ENCODE peak calls at places on chromosomes 7 and 10, in ten cellular contexts. L, A, O, I, U, Z, D, P, T and R are unnamed samples.

GRCh38 chr7:99623702-99624447 is 7.1 kb downstream of the ZSCAN25 start:
- DNase-seq in L (no peak), A (no peak), O (no peak), I (no peak), U (no peak), Z (no peak), D (no peak), P (peak), T (no peak), R (peak)

GRCh38 chr10:5293691-5294550 is 70.8 kb upstream of the UCN3 start:
- DNase-seq in L (no peak), A (peak), O (no peak), I (peak), U (peak), Z (peak), D (peak), P (peak), T (peak), R (peak)

GRCh38 chr7:131555565-131556054 is 818 bp downstream of the PODXL start:
- DNase-seq in L (no peak), A (no peak), O (no peak), I (no peak), U (no peak), Z (no peak), D (no peak), P (peak), T (no peak), R (peak)

GRCh38 chr7:23405240-23405618 is 65.1 kb downstream of the IGF2BP3 start:
- DNase-seq in L (no peak), A (no peak), O (no peak), I (no peak), U (no peak), Z (no peak), D (no peak), P (no peak), T (no peak), R (no peak)

GRCh38 chr7:151736403-151736909 is 140.5 kb downstream of the PRKAG2 start:
- DNase-seq in L (peak), A (peak), O (no peak), I (no peak), U (peak), Z (peak), D (no peak), P (no peak), T (peak), R (no peak)

GRCh38 chr10:70048309-70048708 is 4.3 kb upstream of the MACROH2A2 start:
- DNase-seq in L (no peak), A (no peak), O (no peak), I (no peak), U (no peak), Z (no peak), D (no peak), P (no peak), T (no peak), R (no peak)

GRCh38 chr10:44011603-44011981 is 362.9 kb upstream of the ZNF32 start:
- DNase-seq in L (no peak), A (no peak), O (no peak), I (no peak), U (no peak), Z (no peak), D (no peak), P (no peak), T (no peak), R (no peak)

GRCh38 chr7:97576043-97576442 is 155.8 kb upstream of the TAC1 start:
- DNase-seq in L (no peak), A (no peak), O (no peak), I (no peak), U (no peak), Z (no peak), D (no peak), P (no peak), T (no peak), R (no peak)

GRCh38 chr10:22997102-22997501 is 69.2 kb downstream of the ARMC3 start:
- DNase-seq in L (peak), A (peak), O (no peak), I (no peak), U (no peak), Z (peak), D (no peak), P (no peak), T (no peak), R (no peak)

GRCh38 chr7:131606346-131607290 is 50.2 kb upstream of the PODXL start:
- DNase-seq in L (peak), A (no peak), O (no peak), I (no peak), U (no peak), Z (no peak), D (no peak), P (peak), T (peak), R (peak)

GRCh38 chr10:119595715-119596515 is 849 bp downstream of the TIAL1 start:
- DNase-seq in L (peak), A (peak), O (peak), I (no peak), U (peak), Z (peak), D (peak), P (peak), T (peak), R (peak)

GRCh38 chr10:96387151-96387550 is 28.3 kb upstream of the OPALIN start:
- DNase-seq in L (no peak), A (no peak), O (no peak), I (no peak), U (no peak), Z (no peak), D (no peak), P (no peak), T (no peak), R (no peak)

GRCh38 chr10:28331821-28332220 is 29.0 kb upstream of the MPP7 start:
- DNase-seq in L (peak), A (peak), O (no peak), I (no peak), U (no peak), Z (peak), D (no peak), P (no peak), T (no peak), R (no peak)

GRCh38 chr10:22386396-22386928 is 41.2 kb downstream of the SPAG6 start:
- DNase-seq in L (no peak), A (no peak), O (no peak), I (no peak), U (no peak), Z (no peak), D (no peak), P (peak), T (no peak), R (no peak)

GRCh38 chr7:12422449-12423320 is 19.0 kb upstream of the VWDE start:
- DNase-seq in L (no peak), A (no peak), O (no peak), I (no peak), U (no peak), Z (peak), D (no peak), P (no peak), T (no peak), R (no peak)

GRCh38 chr7:100655908-100656674 is at the start of gene ACTL6B:
- DNase-seq in L (no peak), A (peak), O (no peak), I (peak), U (peak), Z (peak), D (peak), P (peak), T (peak), R (peak)

GRCh38 chr7:111873963-111874693 is 311.8 kb upstream of the IMMP2L start:
- DNase-seq in L (peak), A (peak), O (no peak), I (no peak), U (no peak), Z (peak), D (no peak), P (no peak), T (no peak), R (no peak)

GRCh38 chr7:100801833-100802568 is 25.3 kb downstream of the EPHB4 start:
- DNase-seq in L (peak), A (peak), O (no peak), I (peak), U (peak), Z (peak), D (no peak), P (peak), T (peak), R (no peak)

GRCh38 chr10:2986341-2986933 is 80.9 kb upstream of the PFKP start:
- DNase-seq in L (no peak), A (no peak), O (peak), I (no peak), U (no peak), Z (no peak), D (no peak), P (peak), T (no peak), R (no peak)

GRCh38 chr10:23694921-23695824 is 256.3 kb downstream of the OTUD1 start:
- DNase-seq in L (no peak), A (no peak), O (no peak), I (no peak), U (no peak), Z (no peak), D (no peak), P (no peak), T (no peak), R (peak)

GRCh38 chr10:118209215-118209614 is 132.9 kb downstream of the FAM204A start:
- DNase-seq in L (no peak), A (no peak), O (no peak), I (no peak), U (no peak), Z (no peak), D (no peak), P (no peak), T (no peak), R (no peak)

DNA sequence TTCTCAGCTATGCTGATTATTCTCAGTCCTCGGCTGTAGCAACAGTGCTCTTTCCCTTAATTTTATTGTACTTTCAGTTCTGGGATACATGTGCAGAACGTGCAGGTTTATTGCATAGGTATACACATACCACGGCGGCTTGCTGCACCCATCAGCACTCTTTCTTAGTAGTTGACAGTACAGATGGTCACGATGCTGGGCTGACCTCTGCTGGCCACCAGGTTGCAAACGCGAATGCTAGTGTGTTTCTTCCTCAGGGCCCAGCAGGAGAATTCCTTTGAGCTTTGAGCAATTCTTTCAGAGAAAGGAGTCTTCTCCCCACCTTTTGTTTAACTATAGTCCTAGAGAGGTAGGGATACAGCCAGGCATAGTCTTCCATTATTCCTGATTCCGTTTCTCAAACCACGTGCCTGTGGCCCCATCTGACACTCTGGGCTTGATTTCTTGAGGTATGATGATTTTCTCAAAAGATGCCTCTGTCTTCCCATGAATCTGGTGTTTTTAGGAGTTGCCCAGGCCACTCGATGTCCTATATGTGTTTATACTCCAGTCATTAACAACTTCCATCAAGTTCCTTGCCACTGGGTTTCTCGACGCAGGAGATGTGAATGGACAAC is 48.9 kb upstream of the CDC14C start:
- DNase-seq in L (peak), A (peak), O (no peak), I (peak), U (peak), Z (peak), D (no peak), P (peak), T (peak), R (peak)
- TF ChIP-seq CTCF in L (no peak), A (peak), O (no peak), I (peak), U (peak), Z (peak), D (peak), P (peak), T (no peak), R (no peak)

GRCh38 chr7:150398108-150398964 is 19.2 kb downstream of the ZNF775 start:
- DNase-seq in L (no peak), A (no peak), O (no peak), I (no peak), U (no peak), Z (no peak), D (no peak), P (no peak), T (no peak), R (no peak)
- TF ChIP-seq CTCF in L (no peak), A (no peak), O (no peak), I (no peak), U (no peak), Z (no peak), D (no peak), P (no peak), T (no peak), R (no peak)

GRCh38 chr7:93578762-93579161 is 4.2 kb upstream of the CALCR start:
- DNase-seq in L (no peak), A (no peak), O (no peak), I (no peak), U (no peak), Z (no peak), D (no peak), P (no peak), T (no peak), R (no peak)

GRCh38 chr7:93574646-93575554 is at the start of gene CALCR:
- DNase-seq in L (no peak), A (no peak), O (no peak), I (peak), U (no peak), Z (peak), D (no peak), P (no peak), T (no peak), R (no peak)

GRCh38 chr7:93574269-93574645 is 267 bp downstream of the CALCR start:
- DNase-seq in L (no peak), A (no peak), O (no peak), I (no peak), U (no peak), Z (no peak), D (no peak), P (no peak), T (no peak), R (no peak)

DNA sequence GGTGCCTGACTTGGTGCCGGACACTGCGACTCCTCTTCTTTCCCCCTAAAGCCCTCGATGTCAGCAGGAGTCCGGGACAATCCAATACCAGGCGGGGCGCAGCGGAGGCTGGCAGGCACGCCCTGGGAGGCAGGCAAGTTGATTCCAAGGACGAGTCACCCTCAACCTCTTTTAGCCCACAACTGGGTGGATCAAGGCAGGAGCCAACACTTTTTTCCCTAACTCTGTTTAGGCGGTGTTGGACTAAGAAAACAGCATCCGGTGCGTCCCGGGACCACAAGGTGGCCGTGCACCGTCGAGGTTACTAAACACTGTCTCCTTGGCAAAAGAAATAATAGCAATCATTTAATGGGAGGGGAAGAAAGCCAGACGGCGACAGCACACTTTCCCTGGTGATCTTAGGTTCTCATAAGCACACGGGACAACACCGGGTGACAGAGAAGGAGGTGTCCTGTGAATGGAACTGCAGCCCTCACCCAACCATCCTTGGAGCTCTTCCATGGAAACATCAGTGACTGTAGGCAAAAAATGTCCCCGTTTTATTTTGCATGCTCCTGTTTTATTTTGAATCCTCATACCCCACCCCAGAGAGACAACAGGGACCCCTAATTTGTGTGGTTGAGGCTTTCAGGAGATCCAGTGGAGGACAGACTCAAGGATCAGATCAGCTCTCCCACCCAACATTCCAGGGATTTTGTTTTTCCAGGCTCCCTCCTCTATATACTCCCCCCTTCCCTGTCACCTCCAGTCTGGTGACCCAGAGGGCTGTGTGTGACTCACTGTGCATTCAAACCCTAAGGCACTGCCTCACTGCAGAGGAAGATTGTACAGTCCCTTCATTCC is 1.3 kb upstream of the CALCR start:
- DNase-seq in L (no peak), A (no peak), O (no peak), I (no peak), U (no peak), Z (no peak), D (no peak), P (no peak), T (no peak), R (no peak)
- TF ChIP-seq CTCF in L (no peak), A (no peak), O (no peak), I (no peak), U (no peak), Z (no peak), D (no peak), P (no peak), T (no peak), R (no peak)

DNA sequence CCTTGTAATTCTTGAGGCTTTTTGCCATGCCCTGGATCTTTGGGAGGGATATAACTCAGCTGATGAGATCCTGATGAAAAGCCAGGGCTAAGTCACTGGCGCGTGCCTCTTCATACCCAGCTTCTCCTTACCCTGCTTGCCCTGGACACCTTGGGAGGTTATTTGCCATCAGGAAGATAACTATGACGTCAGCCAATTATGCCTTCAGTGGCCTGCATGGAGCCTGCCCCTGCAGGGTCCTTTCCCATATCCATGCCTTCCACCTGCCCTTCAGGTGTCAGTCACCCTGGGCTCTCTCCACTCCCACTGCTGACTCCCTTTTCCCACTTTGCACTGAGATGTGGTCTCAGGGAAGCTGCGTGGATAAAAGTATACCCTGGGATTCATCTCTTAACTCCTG is 520.1 kb downstream of the SORCS3 start:
- DNase-seq in L (no peak), A (no peak), O (no peak), I (no peak), U (no peak), Z (no peak), D (no peak), P (no peak), T (no peak), R (no peak)
- TF ChIP-seq CTCF in L (no peak), A (no peak), O (no peak), I (no peak), U (no peak), Z (no peak), D (no peak), P (no peak), T (no peak), R (no peak)

GRCh38 chr10:101066146-101066889 is 4.5 kb downstream of the KAZALD1 start:
- DNase-seq in L (peak), A (peak), O (peak), I (peak), U (peak), Z (peak), D (peak), P (peak), T (peak), R (peak)
- TF ChIP-seq CTCF in L (peak), A (peak), O (no peak), I (peak), U (peak), Z (peak), D (peak), P (peak), T (no peak), R (peak)